ENCODE peak calls at places on chromosomes 4 and X, in seven cellular contexts. B, Z, V, I, J, G and D are unnamed samples.

GRCh38 chrX:153460826-153461225 is 9.6 kb downstream of the HAUS7 start:
- DNase-seq in J (peak), G (peak), B (no peak), Z (peak), V (peak), I (peak), D (no peak)

GRCh38 chr4:128477540-128477939 is 189.9 kb upstream of the PGRMC2 start:
- DNase-seq in G (no peak), Z (peak), I (no peak), B (no peak), J (no peak), V (no peak), D (no peak)

GRCh38 chr4:71004281-71004851 is 10.9 kb downstream of the DCK start:
- DNase-seq in V (no peak), Z (peak), B (no peak), G (no peak), J (no peak), I (no peak), D (no peak)

GRCh38 chrX:127306262-127306661 is 486.7 kb downstream of the PRR32 start:
- DNase-seq in J (no peak), I (no peak), G (no peak), V (no peak), B (no peak), Z (no peak), D (no peak)

GRCh38 chr4:121938282-121939092 is 13.4 kb downstream of the TRPC3 start:
- DNase-seq in I (peak), Z (no peak), G (no peak), B (no peak), J (no peak), V (no peak), D (no peak)

GRCh38 chrX:15816886-15817285 is 26.6 kb downstream of the ZRSR2 start:
- DNase-seq in B (no peak), Z (no peak), I (peak), J (no peak), V (no peak), G (no peak), D (no peak)

GRCh38 chr4:143559757-143560147 is 46.2 kb downstream of the SMARCA5 start:
- DNase-seq in J (no peak), G (no peak), V (peak), I (no peak), B (no peak), Z (no peak), D (no peak)

GRCh38 chr4:153643406-153644016 is 40.6 kb upstream of the TLR2 start:
- DNase-seq in G (peak), J (no peak), Z (no peak), B (no peak), I (peak), V (peak), D (no peak)

GRCh38 chr4:165532976-165533375 is 154.2 kb downstream of the CPE start:
- DNase-seq in J (no peak), Z (no peak), V (no peak), I (no peak), B (no peak), G (no peak), D (no peak)

GRCh38 chr4:81198151-81198550 is 16.9 kb downstream of the PRKG2 start:
- DNase-seq in B (no peak), I (no peak), Z (peak), G (no peak), J (no peak), V (no peak), D (no peak)

GRCh38 chr4:18844726-18845125 is 823.2 kb upstream of the LCORL start:
- DNase-seq in B (no peak), G (no peak), J (no peak), Z (no peak), I (peak), V (no peak), D (no peak)

GRCh38 chr4:138845664-138846063 is 169.9 kb upstream of the NOCT start:
- DNase-seq in G (no peak), Z (no peak), I (peak), V (no peak), B (no peak), J (no peak), D (no peak)

GRCh38 chr4:139554726-139555072 is 1.3 kb downstream of the SETD7 start:
- DNase-seq in V (no peak), G (no peak), B (no peak), Z (no peak), I (no peak), J (no peak), D (no peak)

GRCh38 chr4:141636771-141637460 is 533 bp downstream of the IL15 start:
- DNase-seq in J (peak), Z (peak), B (peak), I (peak), V (peak), G (peak), D (peak)

GRCh38 chr4:55753856-55754255 is 65.7 kb upstream of the EXOC1L start:
- DNase-seq in V (no peak), B (no peak), G (no peak), I (no peak), Z (no peak), J (no peak), D (no peak)

GRCh38 chr4:7034262-7035081 is 8.7 kb upstream of the TADA2B start:
- DNase-seq in V (peak), I (peak), Z (no peak), J (peak), G (peak), B (peak), D (peak)

GRCh38 chrX:118758511-118758910 is 31.1 kb downstream of the IL13RA1 start:
- DNase-seq in G (no peak), Z (no peak), I (no peak), J (no peak), V (no peak), B (no peak), D (no peak)

GRCh38 chrX:120463241-120463640 is 5.9 kb downstream of the LAMP2 start:
- DNase-seq in V (no peak), I (peak), B (no peak), G (no peak), Z (peak), J (no peak), D (peak)

GRCh38 chr4:57182132-57182874 is 72.1 kb upstream of the IGFBP7 start:
- DNase-seq in I (no peak), G (no peak), B (no peak), Z (peak), V (no peak), J (peak), D (no peak)

GRCh38 chr4:186570193-186570996 is 15.0 kb upstream of the MTNR1A start:
- DNase-seq in J (peak), G (no peak), I (peak), V (peak), B (peak), Z (no peak), D (no peak)

GRCh38 chr4:48109413-48110263 is 24.4 kb downstream of the TXK start:
- DNase-seq in I (peak), J (peak), Z (no peak), V (peak), B (no peak), G (peak), D (peak)

GRCh38 chrX:151703487-151703886 is 8.2 kb downstream of the PRRG3 start:
- DNase-seq in J (peak), G (peak), B (no peak), V (no peak), Z (peak), I (peak), D (no peak)

GRCh38 chrX:7294483-7294882 is 146.5 kb upstream of the PUDP start:
- DNase-seq in J (no peak), V (no peak), Z (no peak), G (no peak), I (no peak), B (no peak), D (no peak)

GRCh38 chr4:182019148-182019652 is 224.0 kb upstream of the TENM3 start:
- DNase-seq in J (peak), I (peak), B (no peak), Z (no peak), V (no peak), G (no peak), D (no peak)

GRCh38 chrX:115264009-115264408 is 25.5 kb upstream of the LUZP4 start:
- DNase-seq in J (no peak), V (no peak), Z (no peak), B (no peak), I (no peak), G (no peak), D (no peak)

GRCh38 chr4:40733752-40734151 is 16.0 kb upstream of the NSUN7 start:
- DNase-seq in V (no peak), Z (no peak), G (no peak), J (no peak), B (no peak), I (no peak), D (no peak)

GRCh38 chr4:174539571-174539970 is 17.3 kb upstream of the HPGD start:
- DNase-seq in I (no peak), B (no peak), G (no peak), Z (peak), V (no peak), J (no peak), D (no peak)

GRCh38 chr4:176298664-176299063 is 21.1 kb upstream of the SPCS3 start:
- DNase-seq in G (no peak), J (no peak), I (no peak), B (no peak), V (no peak), Z (no peak), D (no peak)